ENCODE peak calls at places on chromosome 20, in five cellular contexts. E, X, T, C and H are unnamed samples.

GRCh38 chr20:63830821-63831593 is at the start of gene ZBTB46:
- DNase-seq in E (peak; percentile 49), X (peak; percentile 98), T (no peak), C (no peak), H (no peak)

GRCh38 chr20:63567132-63567381 is 7.0 kb downstream of the HELZ2 start:
- DNase-seq in E (no peak), X (no peak), T (no peak), C (no peak), H (no peak)

GRCh38 chr20:62776692-62777527 is 19.4 kb upstream of the MRGBP start:
- DNase-seq in E (peak; percentile 13), X (peak; percentile 90), T (peak; percentile 58), C (no peak), H (peak; percentile 61)

GRCh38 chr20:32973077-32973717 is 31.0 kb downstream of the SUN5 start:
- DNase-seq in E (no peak), X (no peak), T (no peak), C (no peak), H (no peak)

GRCh38 chr20:33539129-33539528 is 49.2 kb downstream of the CBFA2T2 start:
- DNase-seq in E (peak; percentile 91), X (no peak), T (peak; percentile 58), C (no peak), H (no peak)

GRCh38 chr20:23048283-23049200 is 930 bp downstream of the THBD start:
- DNase-seq in E (peak; percentile 1), X (no peak), T (no peak), C (no peak), H (peak; percentile 76)

GRCh38 chr20:16761305-16761829 is 13.2 kb downstream of the OTOR start:
- DNase-seq in E (peak; percentile 75), X (peak; percentile 37), T (peak; percentile 77), C (peak; percentile 41), H (peak; percentile 83)

GRCh38 chr20:33945391-33946079 is 48.2 kb upstream of the RALY start:
- DNase-seq in E (peak; percentile 93), X (no peak), T (peak; percentile 55), C (no peak), H (no peak)

GRCh38 chr20:57134804-57135203 is 131.6 kb downstream of the BMP7 start:
- DNase-seq in E (no peak), X (no peak), T (no peak), C (no peak), H (no peak)

GRCh38 chr20:33014336-33015113 is 7.0 kb downstream of the BPIFB2 start:
- DNase-seq in E (no peak), X (no peak), T (no peak), C (no peak), H (no peak)

GRCh38 chr20:23020230-23020629 is 14.9 kb upstream of the SSTR4 start:
- DNase-seq in E (no peak), X (no peak), T (no peak), C (no peak), H (no peak)

GRCh38 chr20:5914859-5915258 is 35.5 kb downstream of the TRMT6 start:
- DNase-seq in E (no peak), X (no peak), T (no peak), C (no peak), H (no peak)

GRCh38 chr20:62303327-62304226 is 780 bp downstream of the ADRM1 start:
- DNase-seq in E (no peak), X (peak; percentile 40), T (peak; percentile 89), C (no peak), H (peak; percentile 69)

GRCh38 chr20:48747840-48748416 is 79.9 kb downstream of the PREX1 start:
- DNase-seq in E (no peak), X (no peak), T (no peak), C (no peak), H (no peak)

GRCh38 chr20:34892671-34893070 is 16.3 kb downstream of the ACSS2 start:
- DNase-seq in E (no peak), X (no peak), T (no peak), C (no peak), H (no peak)

GRCh38 chr20:21693322-21693721 is 12.1 kb upstream of the PAX1 start:
- DNase-seq in E (no peak), X (peak; percentile 41), T (peak; percentile 24), C (no peak), H (peak; percentile 31)

GRCh38 chr20:20547221-20547875 is 165.1 kb downstream of the RALGAPA2 start:
- DNase-seq in E (peak; percentile 81), X (no peak), T (peak; percentile 70), C (no peak), H (no peak)

GRCh38 chr20:49790077-49790798 is 22.4 kb upstream of the SLC9A8 start:
- DNase-seq in E (peak; percentile 89), X (peak; percentile 89), T (peak; percentile 49), C (no peak), H (no peak)

GRCh38 chr20:14865169-14865568 is 527.8 kb upstream of the FLRT3 start:
- DNase-seq in E (no peak), X (no peak), T (no peak), C (no peak), H (no peak)

GRCh38 chr20:38812182-38812581 is 6.7 kb downstream of the PPP1R16B start:
- DNase-seq in E (no peak), X (no peak), T (no peak), C (no peak), H (no peak)

GRCh38 chr20:64247312-64247627 is 8.3 kb upstream of the PCMTD2 start:
- DNase-seq in E (no peak), X (no peak), T (no peak), C (no peak), H (no peak)

GRCh38 chr20:57005146-57005933 is 261.1 kb downstream of the BMP7 start:
- DNase-seq in E (no peak), X (no peak), T (no peak), C (no peak), H (no peak)

GRCh38 chr20:43653966-43654365 is 12.9 kb upstream of the MYBL2 start:
- DNase-seq in E (no peak), X (no peak), T (no peak), C (no peak), H (no peak)

GRCh38 chr20:12737497-12737896 is 271.3 kb upstream of the SPTLC3 start:
- DNase-seq in E (no peak), X (no peak), T (no peak), C (no peak), H (no peak)

GRCh38 chr20:52047811-52048302 is 143.7 kb downstream of the ZFP64 start:
- DNase-seq in E (peak; percentile 67), X (no peak), T (no peak), C (no peak), H (no peak)

GRCh38 chr20:10634683-10635411 is 39.0 kb downstream of the JAG1 start:
- DNase-seq in E (peak; percentile 92), X (no peak), T (no peak), C (no peak), H (no peak)

GRCh38 chr20:24916412-24916811 is 32.7 kb upstream of the CST7 start:
- DNase-seq in E (no peak), X (no peak), T (no peak), C (no peak), H (no peak)

GRCh38 chr20:24918579-24919566 is 30.2 kb upstream of the CST7 start:
- DNase-seq in E (no peak), X (no peak), T (no peak), C (no peak), H (no peak)

GRCh38 chr20:24917056-24917455 is 32.0 kb upstream of the CST7 start:
- DNase-seq in E (no peak), X (no peak), T (no peak), C (no peak), H (no peak)

GRCh38 chr20:24915892-24916291 is 33.2 kb upstream of the CST7 start:
- DNase-seq in E (no peak), X (no peak), T (no peak), C (no peak), H (no peak)

DNA sequence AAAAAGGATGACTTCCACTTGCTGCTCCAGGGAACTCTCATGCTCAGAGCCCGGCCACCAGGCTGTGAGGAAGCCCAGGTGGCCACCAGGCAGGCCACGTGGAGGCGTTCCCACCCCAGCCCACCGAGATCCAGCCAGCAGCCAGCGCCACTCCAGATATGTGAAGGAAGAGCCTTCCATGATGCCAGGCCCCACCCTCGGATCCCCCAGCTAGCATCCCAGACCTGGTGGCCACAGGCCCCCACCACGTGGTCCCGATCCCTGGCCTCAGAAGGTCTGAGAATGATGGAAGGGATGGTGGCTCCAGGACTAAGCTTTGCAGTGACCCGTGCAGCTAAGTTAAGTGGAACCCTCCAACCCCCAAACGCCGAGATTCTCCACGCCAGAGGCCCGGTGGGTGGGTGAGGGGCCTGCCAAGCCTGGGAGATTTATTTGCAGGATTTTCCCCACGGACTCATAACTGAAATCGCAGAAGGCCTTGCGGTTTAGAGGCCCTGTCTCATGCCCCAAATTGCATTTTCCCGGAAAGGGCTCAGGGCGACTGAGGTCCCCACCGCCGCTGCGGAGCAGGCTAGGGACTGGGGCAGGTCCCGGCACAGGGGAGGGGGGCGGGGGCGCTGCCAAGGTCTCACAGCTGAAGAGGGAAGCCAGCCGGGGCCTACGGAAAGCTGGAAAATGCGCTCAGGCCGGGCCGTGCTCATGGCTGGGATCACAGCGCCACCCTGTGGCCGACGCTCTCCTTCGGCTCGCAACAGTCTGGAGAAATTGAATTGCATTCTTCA is 31.1 kb upstream of the CST7 start:
- DNase-seq in E (peak; percentile 58), X (peak; percentile 65), T (peak; percentile 53), C (peak; percentile 67), H (peak; percentile 80)
- TF ChIP-seq CTCF in E (peak; percentile 92), X (peak; percentile 79), T (peak; percentile 96), C (peak; percentile 91), H (peak; percentile 88)

GRCh38 chr20:58981564-58982364 is 708 bp downstream of the NELFCD start:
- DNase-seq in E (peak; percentile 6), X (peak; percentile 32), T (peak; percentile 35), C (no peak), H (peak; percentile 67)
- TF ChIP-seq MAFK in E (no peak), X (no peak), T (no peak), C (no peak), H (no peak)

DNA sequence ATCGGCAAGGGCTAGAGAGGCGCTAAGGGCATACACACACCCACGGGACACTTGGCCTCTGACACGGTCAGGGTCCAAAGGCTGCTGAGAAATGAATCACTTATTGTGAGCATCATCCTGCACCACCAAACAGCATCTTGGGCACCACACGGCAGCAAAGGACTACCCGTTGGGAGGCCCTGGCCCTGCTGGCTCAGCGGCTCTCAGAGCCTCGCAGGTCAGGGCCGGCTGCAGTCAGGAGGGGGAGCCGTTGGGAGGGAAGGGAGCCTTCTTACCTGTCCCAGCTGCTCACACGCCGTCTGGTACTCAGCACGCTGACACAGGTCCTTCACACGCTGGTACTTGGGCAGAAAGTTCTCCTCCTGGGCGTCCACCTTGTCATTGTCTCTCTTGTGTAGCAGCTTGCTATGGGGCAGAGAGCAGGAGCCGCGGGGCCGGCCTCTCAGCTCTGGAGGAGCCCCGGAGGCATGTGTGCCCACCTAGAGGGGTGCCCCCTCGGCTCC is 109.0 kb downstream of the SULF2 start:
- DNase-seq in E (no peak), X (no peak), T (peak; percentile 48), C (no peak), H (no peak)
- TF ChIP-seq CTCF in E (no peak), X (no peak), T (peak; percentile 73), C (peak; percentile 51), H (no peak)

DNA sequence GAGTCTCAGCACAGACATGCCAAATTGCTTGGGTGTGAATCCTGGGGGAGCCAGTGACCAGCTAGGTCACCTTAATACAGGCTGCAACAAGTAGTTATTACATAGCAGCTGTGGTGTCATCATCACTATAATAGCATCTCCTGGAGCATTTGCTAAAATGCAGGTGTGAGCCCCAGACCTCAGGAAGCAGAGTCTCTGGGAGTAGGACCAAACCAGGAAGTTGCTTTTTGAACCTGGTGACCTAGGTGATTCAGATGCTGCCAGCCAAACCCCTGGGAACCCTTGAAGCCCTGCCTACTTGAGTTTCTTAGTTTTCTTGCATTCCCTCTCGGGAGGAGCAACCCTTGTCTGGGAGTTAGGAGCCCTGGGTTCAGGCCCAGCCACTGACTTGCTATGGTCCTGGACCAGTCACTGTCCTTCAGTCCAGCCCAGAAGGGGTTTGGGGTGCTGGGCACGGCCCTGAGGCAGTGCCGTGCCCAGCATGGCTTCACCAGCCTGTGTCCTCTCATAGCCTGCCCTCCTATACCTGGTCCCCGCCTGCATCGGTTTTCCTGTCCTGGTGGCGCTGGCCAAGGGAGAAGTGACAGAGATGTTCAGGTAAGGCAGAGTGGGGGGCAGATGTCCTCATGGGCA is 39.3 kb upstream of the ID1 start:
- DNase-seq in E (no peak), X (no peak), T (no peak), C (no peak), H (no peak)
- TF ChIP-seq MAFK in E (no peak), X (no peak), T (no peak), C (no peak), H (no peak)